ENCODE peak calls at places on chromosomes 2 and 18, in five cellular contexts. R, V, C, K and O are unnamed samples.

GRCh38 chr2:239903803-239904202 is 121.3 kb downstream of the NDUFA10 start:
- DNase-seq in R (no peak), K (no peak), V (no peak), C (no peak), O (no peak)

GRCh38 chr18:63144748-63145147 is 174.8 kb downstream of the BCL2 start:
- DNase-seq in R (no peak), C (no peak), K (no peak), V (no peak), O (no peak)

GRCh38 chr2:118801154-118801553 is 46.3 kb downstream of the EN1 start:
- DNase-seq in K (no peak), C (no peak), V (no peak), R (no peak), O (no peak)

GRCh38 chr2:220556658-220557057 is 929.2 kb downstream of the SLC4A3 start:
- DNase-seq in R (no peak), C (no peak), K (no peak), V (no peak), O (no peak)

GRCh38 chr2:12282780-12283695 is 433.7 kb upstream of the TRIB2 start:
- DNase-seq in C (no peak), V (no peak), K (no peak), R (no peak), O (no peak)

GRCh38 chr18:27005589-27005988 is 140.1 kb upstream of the AQP4 start:
- DNase-seq in K (no peak), C (peak; percentile 22), V (peak; percentile 10), R (no peak), O (no peak)

GRCh38 chr2:8394131-8394530 is 287.7 kb upstream of the ID2 start:
- DNase-seq in K (no peak), C (no peak), V (no peak), R (no peak), O (no peak)

GRCh38 chr18:23585007-23585871 is 1.1 kb downstream of the NPC1 start:
- DNase-seq in V (no peak), C (peak; percentile 31), K (no peak), R (peak; percentile 28), O (peak; percentile 63)

GRCh38 chr18:28065031-28065792 is 111.7 kb downstream of the CDH2 start:
- DNase-seq in K (no peak), V (no peak), C (peak; percentile 56), R (no peak), O (no peak)

GRCh38 chr2:101974663-101975062 is 17.1 kb upstream of the IL1R2 start:
- DNase-seq in V (no peak), K (no peak), R (no peak), C (no peak), O (no peak)

GRCh38 chr18:13216732-13217465 is 1.7 kb upstream of the LDLRAD4 start:
- DNase-seq in V (no peak), R (no peak), K (no peak), C (no peak), O (no peak)

GRCh38 chr2:240458900-240459391 is 23.5 kb downstream of the GPC1 start:
- DNase-seq in R (no peak), C (no peak), V (no peak), K (no peak), O (no peak)

GRCh38 chr2:220396287-220396686 is 768.9 kb downstream of the SLC4A3 start:
- DNase-seq in R (no peak), K (no peak), V (no peak), C (no peak), O (no peak)

GRCh38 chr2:137050949-137051348 is 285.6 kb downstream of the THSD7B start:
- DNase-seq in V (no peak), K (no peak), R (no peak), C (no peak), O (no peak)

GRCh38 chr18:37438417-37439180 is 127.0 kb downstream of the CELF4 start:
- DNase-seq in R (no peak), V (no peak), C (no peak), K (no peak), O (no peak)

GRCh38 chr2:234763051-234763909 is 188.5 kb upstream of the SH3BP4 start:
- DNase-seq in C (peak; percentile 86), V (no peak), R (no peak), K (no peak), O (no peak)

GRCh38 chr2:40466926-40467325 is 15.0 kb upstream of the SLC8A1 start:
- DNase-seq in V (no peak), K (no peak), R (no peak), C (no peak), O (no peak)

GRCh38 chr2:99881901-99882591 is 260.3 kb downstream of the AFF3 start:
- DNase-seq in R (no peak), C (no peak), V (no peak), K (no peak), O (no peak)

GRCh38 chr2:188181439-188181838 is 110.2 kb upstream of the GULP1 start:
- DNase-seq in C (no peak), V (no peak), K (no peak), R (no peak), O (no peak)

GRCh38 chr18:76441002-76441667 is 53.9 kb downstream of the ZNF516 start:
- DNase-seq in R (no peak), V (no peak), K (no peak), C (no peak), O (no peak)

GRCh38 chr2:172985139-172985874 is 90.3 kb upstream of the MAP3K20 start:
- DNase-seq in R (no peak), C (no peak), V (peak; percentile 4), K (no peak), O (no peak)

GRCh38 chr2:47664817-47665216 is 118.1 kb upstream of the MSH6 start:
- DNase-seq in R (no peak), K (no peak), C (no peak), V (no peak), O (peak; percentile 14)

GRCh38 chr2:38170733-38171132 is 94.8 kb upstream of the CYP1B1 start:
- DNase-seq in R (no peak), C (no peak), K (no peak), V (no peak), O (no peak)
- TF ChIP-seq SRF in R (no peak), C (no peak), K (no peak), V (no peak), O (no peak)

DNA sequence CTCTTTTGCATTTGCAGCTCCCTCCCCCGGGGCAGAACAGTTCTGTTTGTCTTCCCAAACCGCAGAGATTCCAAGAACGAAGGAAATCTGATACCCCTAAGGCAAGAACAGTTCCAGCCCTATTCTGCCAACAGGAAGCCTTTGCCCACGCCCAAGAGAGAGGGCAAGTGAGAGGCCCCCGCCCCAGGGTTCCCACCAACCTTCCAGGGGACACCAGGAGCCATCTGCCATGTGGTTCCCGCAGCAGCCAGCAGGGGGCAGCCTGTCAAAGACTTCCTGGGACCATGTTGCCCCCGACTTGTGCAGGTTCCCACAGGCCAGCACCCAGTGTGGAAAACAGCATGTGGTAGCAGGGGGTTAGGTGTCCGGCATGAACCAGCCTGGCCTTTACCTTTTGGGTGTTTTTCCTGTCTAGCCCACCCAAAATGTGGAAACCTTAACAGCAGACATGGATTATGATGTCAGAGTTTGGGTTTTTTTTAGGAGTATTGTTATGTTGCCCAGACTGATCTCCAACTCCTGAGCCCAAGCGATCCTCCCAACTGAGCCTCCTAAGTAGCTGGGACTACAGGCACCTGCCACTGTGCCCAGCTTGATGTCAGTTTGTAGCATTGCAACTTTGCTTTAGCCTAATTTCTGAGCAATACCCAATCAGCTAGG is 21.7 kb upstream of the EFHD1 start:
- DNase-seq in C (peak; percentile 61), R (no peak), V (no peak), K (no peak), O (peak; percentile 62)
- TF ChIP-seq SRF in C (no peak), R (no peak), V (no peak), K (no peak), O (no peak)

GRCh38 chr2:132678498-132678897 is 8.5 kb upstream of the LYPD1 start:
- DNase-seq in C (no peak), K (no peak), V (no peak), R (no peak), O (no peak)
- TF ChIP-seq SRF in C (no peak), K (no peak), V (no peak), R (no peak), O (no peak)

GRCh38 chr18:79510731-79511141 is 115.0 kb downstream of the NFATC1 start:
- DNase-seq in K (no peak), R (no peak), C (no peak), V (no peak), O (no peak)
- TF ChIP-seq SRF in K (no peak), R (no peak), C (no peak), V (no peak), O (no peak)

GRCh38 chr2:16661936-16662335 is 3.7 kb downstream of the CYRIA start:
- DNase-seq in R (no peak), V (no peak), K (no peak), C (no peak), O (no peak)

GRCh38 chr2:16661536-16661935 is 4.1 kb downstream of the CYRIA start:
- DNase-seq in V (no peak), C (no peak), K (no peak), R (no peak), O (no peak)

GRCh38 chr2:16664052-16664731 is 1.4 kb downstream of the CYRIA start:
- DNase-seq in C (no peak), V (no peak), R (no peak), K (no peak), O (no peak)

GRCh38 chr2:16663121-16663905 is 2.3 kb downstream of the CYRIA start:
- DNase-seq in C (no peak), V (no peak), R (no peak), K (no peak), O (no peak)

DNA sequence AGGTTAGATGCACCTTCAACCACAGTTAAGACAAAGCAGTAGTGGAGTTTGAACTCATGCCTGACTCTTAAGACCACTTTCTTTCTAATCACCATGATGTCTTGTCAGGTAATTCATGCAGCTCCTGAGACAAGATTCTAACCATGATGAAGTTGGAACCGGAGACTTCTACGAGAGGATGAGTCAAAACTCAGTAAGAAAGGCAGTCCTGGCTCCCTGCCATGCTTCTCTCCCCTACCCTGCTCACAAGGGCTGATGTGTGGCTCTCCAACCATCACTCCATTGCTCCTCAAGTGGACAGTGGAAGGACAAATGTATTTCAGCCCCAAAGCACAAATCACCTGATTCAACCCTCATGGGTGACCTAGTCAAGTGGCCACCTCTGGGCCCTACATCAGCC is 3.2 kb downstream of the CYRIA start:
- DNase-seq in R (no peak), K (no peak), C (no peak), V (no peak), O (no peak)
- TF ChIP-seq SRF in R (no peak), K (no peak), C (no peak), V (no peak), O (no peak)

GRCh38 chr18:45340884-45341283 is 274.4 kb upstream of the SLC14A2 start:
- DNase-seq in C (no peak), K (no peak), V (no peak), R (no peak), O (no peak)
- TF ChIP-seq SRF in C (no peak), K (no peak), V (no peak), R (no peak), O (no peak)

DNA sequence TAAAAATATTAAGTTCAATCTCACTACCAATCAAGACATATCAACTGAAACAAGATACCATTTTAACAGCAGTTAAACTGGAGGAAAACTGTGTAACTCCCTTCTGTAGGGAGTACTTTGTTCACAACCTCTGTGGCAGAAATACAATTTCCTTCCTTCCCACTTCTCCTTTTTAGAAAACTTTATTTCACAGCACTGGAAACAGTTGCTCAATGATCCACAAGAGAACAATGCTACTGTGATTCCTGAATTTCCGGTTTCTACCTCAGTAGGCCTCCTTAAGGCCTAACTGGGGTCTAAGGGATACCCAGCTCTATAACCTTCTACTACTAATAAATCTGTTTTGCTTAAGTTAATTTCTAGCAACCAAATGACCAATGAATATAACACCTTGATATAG is 14.1 kb downstream of the TLK1 start:
- DNase-seq in V (no peak), C (no peak), R (no peak), K (no peak), O (no peak)
- TF ChIP-seq SRF in V (no peak), C (no peak), R (no peak), K (no peak), O (no peak)